ENCODE peak calls at places on chromosome 5, in five cellular contexts. T, B, X, V and P are unnamed samples.
A peak's percentile ranks its signal among the peaks of the same experiment; 100 is the strongest.

GRCh38 chr5:54944364-54944763 is 41.0 kb downstream of the ESM1 start:
- DNase-seq in X (peak; percentile 22), V (no peak), B (peak; percentile 10), T (no peak), P (no peak)

GRCh38 chr5:79990598-79991507 is at the start of gene MTX3:
- DNase-seq in V (peak; percentile 85), X (peak; percentile 72), T (peak; percentile 88), B (peak; percentile 83), P (peak; percentile 68)

GRCh38 chr5:35990941-35991592 is at the start of gene UGT3A1:
- DNase-seq in V (no peak), X (no peak), B (no peak), T (no peak), P (no peak)

GRCh38 chr5:128111818-128112448 is 28.4 kb downstream of the SLC12A2 start:
- DNase-seq in X (no peak), V (no peak), T (no peak), B (no peak), P (no peak)

GRCh38 chr5:54325272-54325609 is 14.9 kb upstream of the ARL15 start:
- DNase-seq in X (no peak), T (no peak), V (no peak), B (no peak), P (no peak)

GRCh38 chr5:155053482-155053881 is 39.9 kb downstream of the KIF4B start:
- DNase-seq in B (no peak), T (no peak), V (no peak), X (no peak), P (no peak)

GRCh38 chr5:134145061-134145757 is 30.7 kb downstream of the TCF7 start:
- DNase-seq in B (no peak), T (no peak), V (no peak), X (no peak), P (peak; percentile 36)

GRCh38 chr5:82417776-82418607 is 139.8 kb upstream of the RPS23 start:
- DNase-seq in X (no peak), B (no peak), V (no peak), T (peak; percentile 69), P (no peak)

DNA sequence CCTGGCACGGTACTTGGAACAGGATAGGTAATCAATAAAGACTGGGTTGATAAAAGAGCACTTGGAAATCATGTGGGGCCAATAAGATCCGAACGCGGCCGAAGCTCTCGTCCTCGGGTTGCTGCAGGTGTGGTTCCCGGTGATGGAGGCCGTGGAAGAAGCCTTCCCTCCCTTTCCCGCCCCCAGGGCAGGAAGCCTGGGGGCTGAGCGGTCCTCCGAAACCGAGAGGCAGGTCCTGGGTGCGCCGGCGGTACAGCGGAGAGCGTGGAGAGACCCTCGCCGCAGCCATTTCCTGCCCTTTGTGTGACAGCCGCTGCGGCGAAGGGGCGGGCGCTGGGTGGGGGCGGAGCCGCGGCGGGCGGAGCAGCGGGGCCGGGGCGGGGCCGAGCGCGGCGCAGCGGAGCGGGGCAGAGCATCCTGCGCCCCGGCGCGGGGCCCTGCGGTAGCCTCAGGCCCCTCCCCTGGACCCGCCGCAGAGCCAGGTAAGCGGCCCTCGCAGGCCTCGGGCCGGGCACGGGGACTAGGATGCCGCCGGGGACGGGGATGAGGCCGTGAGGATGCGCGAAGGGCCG is at the start of gene CYFIP2:
- DNase-seq in X (no peak), V (peak; percentile 57), B (peak; percentile 85), T (peak; percentile 83), P (no peak)
- H3K4me1 ChIP-seq in X (peaks cover 3% of the 10 kb centered on the region), V (peaks cover 48% of the 10 kb centered on the region), B (peaks cover 69% of the 10 kb centered on the region), T (peaks cover 47% of the 10 kb centered on the region), P (peaks cover 28% of the 10 kb centered on the region)

GRCh38 chr5:103122242-103122641 is 2.1 kb downstream of the PPIP5K2 start:
- DNase-seq in X (no peak), T (no peak), V (no peak), B (no peak), P (no peak)
- H3K9me3 ChIP-seq in X (no peaks in the 10 kb centered on the region), T (no peaks in the 10 kb centered on the region), V (no peaks in the 10 kb centered on the region), B (no peaks in the 10 kb centered on the region), P (no peaks in the 10 kb centered on the region)

DNA sequence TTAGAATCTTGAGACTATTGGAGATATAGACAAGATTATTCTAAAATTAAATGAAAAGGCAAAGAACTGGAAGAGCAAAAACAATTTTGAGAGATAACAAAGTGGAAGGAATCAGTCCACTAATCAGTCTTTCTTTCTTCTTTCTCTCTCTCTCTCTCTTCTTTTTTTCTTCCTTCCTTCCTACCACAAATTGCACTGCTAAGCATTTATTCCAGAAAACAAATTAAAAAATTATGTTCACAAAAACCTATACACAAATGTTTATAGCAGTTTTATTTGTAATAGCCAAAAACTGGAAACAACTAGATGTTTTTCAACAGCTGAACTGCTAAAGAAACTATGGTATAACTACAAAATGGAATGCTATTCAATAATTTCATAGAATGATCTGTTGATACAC is 291.9 kb upstream of the FTMT start:
- DNase-seq in X (no peak), V (no peak), B (no peak), T (no peak), P (no peak)
- H3K4me1 ChIP-seq in X (no peaks in the 10 kb centered on the region), V (no peaks in the 10 kb centered on the region), B (no peaks in the 10 kb centered on the region), T (no peaks in the 10 kb centered on the region), P (no peaks in the 10 kb centered on the region)

GRCh38 chr5:178515776-178516561 is 74.2 kb downstream of the COL23A1 start:
- DNase-seq in B (no peak), T (no peak), V (no peak), X (no peak), P (no peak)
- H3K9me3 ChIP-seq in B (no peaks in the 10 kb centered on the region), T (no peaks in the 10 kb centered on the region), V (peaks cover 13% of the 10 kb centered on the region), X (peaks cover 19% of the 10 kb centered on the region), P (no peaks in the 10 kb centered on the region)